ENCODE peak calls at places on chromosomes 2 and 18, in four cellular contexts. Z is esophagus squamous epithelium, R is fibroblast of pulmonary artery, H is LNCaP clone FGC. C is an unnamed sample.

GRCh38 chr2:232568161-232568560 is 17.7 kb downstream of the EIF4E2 start:
- DNase-seq in Z (no peak), R (peak; percentile 65), H (no peak), C (peak; percentile 29)

GRCh38 chr18:41949206-41949920 is 5.7 kb upstream of the PIK3C3 start:
- DNase-seq in Z (no peak), R (no peak), H (peak; percentile 78), C (no peak)

GRCh38 chr2:20985061-20985460 is 58.8 kb downstream of the APOB start:
- DNase-seq in Z (no peak), R (no peak), H (no peak), C (no peak)

GRCh38 chr2:73091164-73091563 is 19.7 kb upstream of the SFXN5 start:
- DNase-seq in Z (no peak), R (no peak), H (no peak), C (no peak)

GRCh38 chr2:15259356-15259756 is 301.8 kb downstream of the NBAS start:
- DNase-seq in Z (no peak), R (no peak), H (no peak), C (no peak)

GRCh38 chr2:216081487-216082387 is at the start of the genes PECR and TMEM169:
- DNase-seq in Z (peak; percentile 31), R (peak; percentile 47), H (peak; percentile 7), C (peak; percentile 63)

GRCh38 chr2:119225084-119225864 is 1.6 kb downstream of the STEAP3 start:
- DNase-seq in Z (no peak), R (no peak), H (no peak), C (no peak)

GRCh38 chr2:131046580-131047274 is 46.5 kb downstream of the FAM168B start:
- DNase-seq in Z (no peak), R (no peak), H (no peak), C (no peak)

GRCh38 chr18:37578182-37578678 is 12.6 kb upstream of the CELF4 start:
- DNase-seq in Z (no peak), R (no peak), H (no peak), C (no peak)

GRCh38 chr18:21740474-21740723 is 193 bp upstream of the MIB1 start:
- DNase-seq in Z (peak; percentile 88), R (peak; percentile 97), H (peak; percentile 78), C (peak; percentile 96)

GRCh38 chr2:73897934-73898333 is 5.1 kb downstream of the ACTG2 start:
- DNase-seq in Z (no peak), R (no peak), H (no peak), C (no peak)

GRCh38 chr18:78928076-78928475 is 51.5 kb upstream of the SALL3 start:
- DNase-seq in Z (no peak), R (no peak), H (no peak), C (no peak)

GRCh38 chr2:3712841-3713503 is 9.6 kb downstream of the DCDC2C start:
- DNase-seq in Z (no peak), R (peak; percentile 2), H (no peak), C (no peak)

GRCh38 chr2:1170241-1170640 is 219.6 kb downstream of the SNTG2 start:
- DNase-seq in Z (no peak), R (no peak), H (no peak), C (no peak)

GRCh38 chr2:232456296-232457120 is 555 bp downstream of the ALPI start:
- DNase-seq in Z (no peak), R (no peak), H (no peak), C (no peak)

GRCh38 chr2:241391892-241392665 is 36.0 kb downstream of the FARP2 start:
- DNase-seq in Z (no peak), R (peak; percentile 56), H (no peak), C (peak; percentile 45)

GRCh38 chr2:241882090-241882625 is 12.6 kb downstream of the RTP5 start:
- DNase-seq in Z (no peak), R (no peak), H (peak; percentile 63), C (peak; percentile 74)

GRCh38 chr2:96175951-96176350 is 30.7 kb upstream of the DUSP2 start:
- DNase-seq in Z (no peak), R (peak; percentile 41), H (no peak), C (no peak)

GRCh38 chr18:55706893-55707292 is 118.9 kb upstream of the TCF4 start:
- DNase-seq in Z (no peak), R (peak; percentile 48), H (no peak), C (no peak)

GRCh38 chr2:119704670-119705120 is 25.7 kb downstream of the TMEM177 start:
- DNase-seq in Z (no peak), R (peak; percentile 32), H (no peak), C (no peak)

GRCh38 chr2:195603408-195603807 is 53.6 kb upstream of the SLC39A10 start:
- DNase-seq in Z (no peak), R (no peak), H (no peak), C (no peak)

GRCh38 chr18:31156831-31157763 is 5.6 kb downstream of the DSC1 start:
- DNase-seq in Z (no peak), R (peak; percentile 46), H (peak; percentile 69), C (no peak)

GRCh38 chr2:186950694-186951093 is 101.7 kb upstream of the ZSWIM2 start:
- DNase-seq in Z (no peak), R (no peak), H (no peak), C (peak; percentile 8)

GRCh38 chr2:169109502-169110409 is 40.4 kb downstream of the DHRS9 start:
- DNase-seq in Z (no peak), R (peak; percentile 89), H (peak; percentile 40), C (peak; percentile 91)

GRCh38 chr2:144414324-144414845 is 105.5 kb downstream of the ZEB2 start:
- DNase-seq in Z (no peak), R (peak; percentile 94), H (no peak), C (peak; percentile 93)

GRCh38 chr18:9782073-9782857 is 74.2 kb downstream of the RAB31 start:
- DNase-seq in Z (no peak), R (peak; percentile 97), H (no peak), C (peak; percentile 92)

GRCh38 chr2:220550995-220551702 is 923.7 kb downstream of the SLC4A3 start:
- DNase-seq in Z (no peak), R (no peak), H (no peak), C (no peak)

GRCh38 chr18:69958422-69958821 is 10.7 kb upstream of the CD226 start:
- DNase-seq in Z (no peak), R (no peak), H (no peak), C (no peak)

GRCh38 chr2:199462167-199462976 is 4.6 kb upstream of the SATB2 start:
- DNase-seq in Z (no peak), R (no peak), H (no peak), C (peak; percentile 9)

GRCh38 chr2:202529389-202529788 is 105.4 kb upstream of the FAM117B start:
- DNase-seq in Z (no peak), R (peak; percentile 60), H (peak; percentile 26), C (no peak)

GRCh38 chr2:10285578-10286198 is 17.0 kb upstream of the HPCAL1 start:
- DNase-seq in Z (no peak), R (peak; percentile 46), H (no peak), C (peak; percentile 92)

GRCh38 chr2:235416816-235417499 is 76.9 kb upstream of the AGAP1 start:
- DNase-seq in Z (no peak), R (peak; percentile 70), H (no peak), C (no peak)

GRCh38 chr18:51765712-51766360 is 568.4 kb upstream of the MEX3C start:
- DNase-seq in Z (no peak), R (no peak), H (no peak), C (no peak)

GRCh38 chr18:55781481-55781957 is 193.5 kb upstream of the TCF4 start:
- DNase-seq in Z (no peak), R (peak; percentile 91), H (no peak), C (peak; percentile 10)

GRCh38 chr18:48926420-48926857 is 24.3 kb downstream of the SMAD7 start:
- DNase-seq in Z (no peak), R (no peak), H (no peak), C (no peak)

GRCh38 chr18:59744271-59744721 is 47.1 kb upstream of the CCBE1 start:
- DNase-seq in Z (no peak), R (peak; percentile 88), H (no peak), C (no peak)

GRCh38 chr2:42452545-42452944 is 41.2 kb downstream of the KCNG3 start:
- DNase-seq in Z (no peak), R (no peak), H (no peak), C (no peak)

GRCh38 chr2:28565033-28565432 is 69.2 kb downstream of the PLB1 start:
- DNase-seq in Z (no peak), R (no peak), H (no peak), C (no peak)

GRCh38 chr2:28568533-28568932 is 72.7 kb downstream of the PLB1 start:
- DNase-seq in Z (no peak), R (no peak), H (peak; percentile 86), C (no peak)

GRCh38 chr2:28565720-28566295 is 69.9 kb downstream of the PLB1 start:
- DNase-seq in Z (no peak), R (no peak), H (no peak), C (no peak)

GRCh38 chr2:28566441-28567075 is 70.7 kb downstream of the PLB1 start:
- DNase-seq in Z (no peak), R (peak; percentile 81), H (peak; percentile 3), C (peak; percentile 90)

GRCh38 chr2:28567076-28567471 is 71.2 kb downstream of the PLB1 start:
- DNase-seq in Z (no peak), R (no peak), H (no peak), C (no peak)
- TF ChIP-seq CTCF in Z (no peak), R (no peak), H (no peak), C (no peak)

GRCh38 chr2:236668531-236668969 is 98.9 kb downstream of the ACKR3 start:
- DNase-seq in Z (no peak), R (no peak), H (no peak), C (no peak)

GRCh38 chr2:236666646-236667204 is 97.1 kb downstream of the ACKR3 start:
- DNase-seq in Z (no peak), R (no peak), H (no peak), C (no peak)

GRCh38 chr2:236665130-236665529 is 95.5 kb downstream of the ACKR3 start:
- DNase-seq in Z (no peak), R (no peak), H (no peak), C (no peak)

GRCh38 chr2:236665572-236666118 is 96.0 kb downstream of the ACKR3 start:
- DNase-seq in Z (no peak), R (no peak), H (no peak), C (no peak)

DNA sequence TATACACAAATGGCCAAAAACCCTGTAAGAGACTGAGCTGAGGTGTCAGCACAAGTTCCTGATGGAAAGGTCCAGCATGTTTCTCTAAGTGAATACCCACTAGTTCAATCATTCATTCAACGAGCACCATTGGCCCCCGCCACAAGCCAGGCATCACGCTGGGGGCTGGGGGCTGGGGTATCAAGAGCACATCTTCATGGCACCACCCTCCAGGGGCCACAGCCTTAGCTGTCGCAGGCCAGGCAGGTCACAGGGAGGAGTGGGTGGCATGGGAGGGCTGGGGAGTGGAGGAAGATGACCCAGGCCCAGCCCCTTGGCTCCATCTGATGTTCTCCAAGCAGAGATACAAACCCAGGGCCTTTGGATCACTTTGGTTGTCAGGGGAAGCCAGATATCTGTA is 97.9 kb downstream of the ACKR3 start:
- DNase-seq in Z (no peak), R (no peak), H (no peak), C (no peak)
- TF ChIP-seq CTCF in Z (no peak), R (no peak), H (no peak), C (no peak)

GRCh38 chr2:176891105-176891504 is 321.5 kb upstream of the HNRNPA3 start:
- DNase-seq in Z (no peak), R (no peak), H (no peak), C (no peak)
- TF ChIP-seq CTCF in Z (no peak), R (no peak), H (no peak), C (no peak)

GRCh38 chr2:206323033-206323432 is 48.6 kb downstream of the ZDBF2 start:
- DNase-seq in Z (no peak), R (no peak), H (no peak), C (no peak)

GRCh38 chr2:206324869-206325268 is 50.4 kb downstream of the ZDBF2 start:
- DNase-seq in Z (no peak), R (no peak), H (no peak), C (no peak)

GRCh38 chr2:206328979-206329378 is 54.5 kb downstream of the ZDBF2 start:
- DNase-seq in Z (no peak), R (no peak), H (no peak), C (no peak)

GRCh38 chr2:206323486-206323885 is 49.0 kb downstream of the ZDBF2 start:
- DNase-seq in Z (no peak), R (no peak), H (no peak), C (no peak)
- TF ChIP-seq CTCF in Z (no peak), R (no peak), H (no peak), C (no peak)